ENCODE peak calls at places on chromosomes 3 and 15, in seven cellular contexts. One of them, this sample, is unnamed.

GRCh38 chr3:35946121-35946856 is 307.0 kb downstream of the ARPP21 start:
- DNase-seq in activated naive CD4-positive, alpha-beta T cell treated with anti-CD3 and anti-CD28 coated beads, Interleukin-2, amount 10 ng/mL, durations not matched to agents 7 days and 5 days: no peak
- DNase-seq in dorsolateral prefrontal cortex: no peak
- DNase-seq in HS-27A: peak
- DNase-seq in retina: peak
- DNase-seq in endothelial cell: no peak
- DNase-seq in NCI-H510A treated with DMSO at 0.1 percent for 48 hours: peak
- DNase-seq in this sample: peak

GRCh38 chr15:43144512-43144911 is 11.1 kb downstream of the TMEM62 start:
- DNase-seq in activated naive CD4-positive, alpha-beta T cell treated with anti-CD3 and anti-CD28 coated beads, Interleukin-2, amount 10 ng/mL, durations not matched to agents 7 days and 5 days: no peak
- DNase-seq in dorsolateral prefrontal cortex: no peak
- DNase-seq in HS-27A: no peak
- DNase-seq in retina: no peak
- DNase-seq in endothelial cell: no peak
- DNase-seq in NCI-H510A treated with DMSO at 0.1 percent for 48 hours: no peak
- DNase-seq in this sample: no peak

GRCh38 chr15:43441316-43441715 is 51.6 kb downstream of the TP53BP1 start:
- DNase-seq in activated naive CD4-positive, alpha-beta T cell treated with anti-CD3 and anti-CD28 coated beads, Interleukin-2, amount 10 ng/mL, durations not matched to agents 7 days and 5 days: no peak
- DNase-seq in dorsolateral prefrontal cortex: no peak
- DNase-seq in HS-27A: peak
- DNase-seq in retina: no peak
- DNase-seq in endothelial cell: no peak
- DNase-seq in NCI-H510A treated with DMSO at 0.1 percent for 48 hours: no peak
- DNase-seq in this sample: peak

GRCh38 chr15:56243774-56244236 is at the start of gene RFX7:
- DNase-seq in activated naive CD4-positive, alpha-beta T cell treated with anti-CD3 and anti-CD28 coated beads, Interleukin-2, amount 10 ng/mL, durations not matched to agents 7 days and 5 days: peak
- DNase-seq in dorsolateral prefrontal cortex: peak
- DNase-seq in HS-27A: peak
- DNase-seq in retina: peak
- DNase-seq in endothelial cell: peak
- DNase-seq in NCI-H510A treated with DMSO at 0.1 percent for 48 hours: peak
- DNase-seq in this sample: peak

GRCh38 chr3:111963424-111963823 is 15.4 kb upstream of the ABHD10 start:
- DNase-seq in activated naive CD4-positive, alpha-beta T cell treated with anti-CD3 and anti-CD28 coated beads, Interleukin-2, amount 10 ng/mL, durations not matched to agents 7 days and 5 days: no peak
- DNase-seq in dorsolateral prefrontal cortex: no peak
- DNase-seq in HS-27A: peak
- DNase-seq in retina: no peak
- DNase-seq in endothelial cell: no peak
- DNase-seq in NCI-H510A treated with DMSO at 0.1 percent for 48 hours: no peak
- DNase-seq in this sample: peak

GRCh38 chr3:39150803-39151631 is 2.4 kb downstream of the CSRNP1 start:
- DNase-seq in activated naive CD4-positive, alpha-beta T cell treated with anti-CD3 and anti-CD28 coated beads, Interleukin-2, amount 10 ng/mL, durations not matched to agents 7 days and 5 days: peak
- DNase-seq in dorsolateral prefrontal cortex: peak
- DNase-seq in HS-27A: peak
- DNase-seq in retina: peak
- DNase-seq in endothelial cell: peak
- DNase-seq in NCI-H510A treated with DMSO at 0.1 percent for 48 hours: no peak
- DNase-seq in this sample: peak

GRCh38 chr3:48989796-48990635 is at the start of gene P4HTM:
- DNase-seq in activated naive CD4-positive, alpha-beta T cell treated with anti-CD3 and anti-CD28 coated beads, Interleukin-2, amount 10 ng/mL, durations not matched to agents 7 days and 5 days: peak
- DNase-seq in dorsolateral prefrontal cortex: peak
- DNase-seq in HS-27A: peak
- DNase-seq in retina: peak
- DNase-seq in endothelial cell: peak
- DNase-seq in NCI-H510A treated with DMSO at 0.1 percent for 48 hours: peak
- DNase-seq in this sample: peak

GRCh38 chr3:15295506-15295905 is 36.9 kb downstream of the SH3BP5 start:
- DNase-seq in activated naive CD4-positive, alpha-beta T cell treated with anti-CD3 and anti-CD28 coated beads, Interleukin-2, amount 10 ng/mL, durations not matched to agents 7 days and 5 days: no peak
- DNase-seq in dorsolateral prefrontal cortex: no peak
- DNase-seq in HS-27A: no peak
- DNase-seq in retina: no peak
- DNase-seq in endothelial cell: no peak
- DNase-seq in NCI-H510A treated with DMSO at 0.1 percent for 48 hours: no peak
- DNase-seq in this sample: peak

GRCh38 chr3:195365371-195365770 is 77.4 kb downstream of the ACAP2 start:
- DNase-seq in activated naive CD4-positive, alpha-beta T cell treated with anti-CD3 and anti-CD28 coated beads, Interleukin-2, amount 10 ng/mL, durations not matched to agents 7 days and 5 days: no peak
- DNase-seq in dorsolateral prefrontal cortex: no peak
- DNase-seq in HS-27A: no peak
- DNase-seq in retina: no peak
- DNase-seq in endothelial cell: no peak
- DNase-seq in NCI-H510A treated with DMSO at 0.1 percent for 48 hours: no peak
- DNase-seq in this sample: no peak

GRCh38 chr3:143951351-143951971 is 20.2 kb upstream of the DIPK2A start:
- DNase-seq in activated naive CD4-positive, alpha-beta T cell treated with anti-CD3 and anti-CD28 coated beads, Interleukin-2, amount 10 ng/mL, durations not matched to agents 7 days and 5 days: peak
- DNase-seq in dorsolateral prefrontal cortex: no peak
- DNase-seq in HS-27A: no peak
- DNase-seq in retina: no peak
- DNase-seq in endothelial cell: peak
- DNase-seq in NCI-H510A treated with DMSO at 0.1 percent for 48 hours: no peak
- DNase-seq in this sample: peak

GRCh38 chr3:133578548-133579191 is 5.2 kb downstream of the CDV3 start:
- DNase-seq in activated naive CD4-positive, alpha-beta T cell treated with anti-CD3 and anti-CD28 coated beads, Interleukin-2, amount 10 ng/mL, durations not matched to agents 7 days and 5 days: peak
- DNase-seq in dorsolateral prefrontal cortex: no peak
- DNase-seq in HS-27A: no peak
- DNase-seq in retina: peak
- DNase-seq in endothelial cell: peak
- DNase-seq in NCI-H510A treated with DMSO at 0.1 percent for 48 hours: no peak
- DNase-seq in this sample: peak

GRCh38 chr3:158768881-158769518 is 32.9 kb upstream of the MFSD1 start:
- DNase-seq in activated naive CD4-positive, alpha-beta T cell treated with anti-CD3 and anti-CD28 coated beads, Interleukin-2, amount 10 ng/mL, durations not matched to agents 7 days and 5 days: no peak
- DNase-seq in dorsolateral prefrontal cortex: no peak
- DNase-seq in HS-27A: no peak
- DNase-seq in retina: no peak
- DNase-seq in endothelial cell: no peak
- DNase-seq in NCI-H510A treated with DMSO at 0.1 percent for 48 hours: no peak
- DNase-seq in this sample: peak

GRCh38 chr3:33032937-33033336 is 64.0 kb downstream of the GLB1 start:
- DNase-seq in activated naive CD4-positive, alpha-beta T cell treated with anti-CD3 and anti-CD28 coated beads, Interleukin-2, amount 10 ng/mL, durations not matched to agents 7 days and 5 days: no peak
- DNase-seq in dorsolateral prefrontal cortex: no peak
- DNase-seq in HS-27A: no peak
- DNase-seq in retina: no peak
- DNase-seq in endothelial cell: no peak
- DNase-seq in NCI-H510A treated with DMSO at 0.1 percent for 48 hours: no peak
- DNase-seq in this sample: peak

GRCh38 chr3:152910966-152911365 is 76.0 kb downstream of the P2RY1 start:
- DNase-seq in activated naive CD4-positive, alpha-beta T cell treated with anti-CD3 and anti-CD28 coated beads, Interleukin-2, amount 10 ng/mL, durations not matched to agents 7 days and 5 days: no peak
- DNase-seq in dorsolateral prefrontal cortex: no peak
- DNase-seq in HS-27A: no peak
- DNase-seq in retina: no peak
- DNase-seq in endothelial cell: no peak
- DNase-seq in NCI-H510A treated with DMSO at 0.1 percent for 48 hours: no peak
- DNase-seq in this sample: peak

GRCh38 chr3:42078686-42079085 is 12.5 kb upstream of the TRAK1 start:
- DNase-seq in activated naive CD4-positive, alpha-beta T cell treated with anti-CD3 and anti-CD28 coated beads, Interleukin-2, amount 10 ng/mL, durations not matched to agents 7 days and 5 days: no peak
- DNase-seq in dorsolateral prefrontal cortex: no peak
- DNase-seq in HS-27A: no peak
- DNase-seq in retina: no peak
- DNase-seq in endothelial cell: no peak
- DNase-seq in NCI-H510A treated with DMSO at 0.1 percent for 48 hours: no peak
- DNase-seq in this sample: no peak

GRCh38 chr3:76044601-76045600 is 259.6 kb upstream of the ZNF717 start:
- DNase-seq in activated naive CD4-positive, alpha-beta T cell treated with anti-CD3 and anti-CD28 coated beads, Interleukin-2, amount 10 ng/mL, durations not matched to agents 7 days and 5 days: no peak
- DNase-seq in dorsolateral prefrontal cortex: no peak
- DNase-seq in HS-27A: no peak
- DNase-seq in retina: peak
- DNase-seq in endothelial cell: peak
- DNase-seq in NCI-H510A treated with DMSO at 0.1 percent for 48 hours: no peak
- DNase-seq in this sample: peak

GRCh38 chr3:104787306-104787705 is 579.4 kb upstream of the ALCAM start:
- DNase-seq in activated naive CD4-positive, alpha-beta T cell treated with anti-CD3 and anti-CD28 coated beads, Interleukin-2, amount 10 ng/mL, durations not matched to agents 7 days and 5 days: no peak
- DNase-seq in dorsolateral prefrontal cortex: no peak
- DNase-seq in HS-27A: no peak
- DNase-seq in retina: no peak
- DNase-seq in endothelial cell: no peak
- DNase-seq in NCI-H510A treated with DMSO at 0.1 percent for 48 hours: no peak
- DNase-seq in this sample: no peak

GRCh38 chr15:101000271-101000681 is 81.1 kb downstream of the LRRK1 start:
- DNase-seq in activated naive CD4-positive, alpha-beta T cell treated with anti-CD3 and anti-CD28 coated beads, Interleukin-2, amount 10 ng/mL, durations not matched to agents 7 days and 5 days: no peak
- DNase-seq in dorsolateral prefrontal cortex: no peak
- DNase-seq in HS-27A: no peak
- DNase-seq in retina: no peak
- DNase-seq in endothelial cell: no peak
- DNase-seq in NCI-H510A treated with DMSO at 0.1 percent for 48 hours: no peak
- DNase-seq in this sample: no peak

GRCh38 chr3:26193558-26193957 is 403.7 kb downstream of the OXSM start:
- DNase-seq in activated naive CD4-positive, alpha-beta T cell treated with anti-CD3 and anti-CD28 coated beads, Interleukin-2, amount 10 ng/mL, durations not matched to agents 7 days and 5 days: no peak
- DNase-seq in dorsolateral prefrontal cortex: no peak
- DNase-seq in HS-27A: no peak
- DNase-seq in retina: no peak
- DNase-seq in endothelial cell: no peak
- DNase-seq in NCI-H510A treated with DMSO at 0.1 percent for 48 hours: no peak
- DNase-seq in this sample: no peak

GRCh38 chr3:71753716-71754609 is at the start of gene GPR27:
- DNase-seq in activated naive CD4-positive, alpha-beta T cell treated with anti-CD3 and anti-CD28 coated beads, Interleukin-2, amount 10 ng/mL, durations not matched to agents 7 days and 5 days: peak
- DNase-seq in dorsolateral prefrontal cortex: no peak
- DNase-seq in HS-27A: no peak
- DNase-seq in retina: peak
- DNase-seq in endothelial cell: peak
- DNase-seq in NCI-H510A treated with DMSO at 0.1 percent for 48 hours: no peak
- DNase-seq in this sample: peak

GRCh38 chr3:25558106-25558505 is 106.6 kb downstream of the TOP2B start:
- DNase-seq in activated naive CD4-positive, alpha-beta T cell treated with anti-CD3 and anti-CD28 coated beads, Interleukin-2, amount 10 ng/mL, durations not matched to agents 7 days and 5 days: no peak
- DNase-seq in dorsolateral prefrontal cortex: no peak
- DNase-seq in HS-27A: no peak
- DNase-seq in retina: no peak
- DNase-seq in endothelial cell: no peak
- DNase-seq in NCI-H510A treated with DMSO at 0.1 percent for 48 hours: no peak
- DNase-seq in this sample: no peak

GRCh38 chr3:17090271-17090992 is 205.7 kb downstream of the PLCL2 start:
- DNase-seq in activated naive CD4-positive, alpha-beta T cell treated with anti-CD3 and anti-CD28 coated beads, Interleukin-2, amount 10 ng/mL, durations not matched to agents 7 days and 5 days: no peak
- DNase-seq in dorsolateral prefrontal cortex: no peak
- DNase-seq in HS-27A: no peak
- DNase-seq in retina: no peak
- DNase-seq in endothelial cell: no peak
- DNase-seq in NCI-H510A treated with DMSO at 0.1 percent for 48 hours: no peak
- DNase-seq in this sample: no peak

GRCh38 chr3:71695000-71695482 is 30.2 kb downstream of the EIF4E3 start:
- DNase-seq in activated naive CD4-positive, alpha-beta T cell treated with anti-CD3 and anti-CD28 coated beads, Interleukin-2, amount 10 ng/mL, durations not matched to agents 7 days and 5 days: no peak
- DNase-seq in dorsolateral prefrontal cortex: no peak
- DNase-seq in HS-27A: no peak
- DNase-seq in retina: no peak
- DNase-seq in endothelial cell: no peak
- DNase-seq in NCI-H510A treated with DMSO at 0.1 percent for 48 hours: no peak
- DNase-seq in this sample: no peak

GRCh38 chr15:74032046-74032445 is 37.5 kb downstream of the PML start:
- DNase-seq in activated naive CD4-positive, alpha-beta T cell treated with anti-CD3 and anti-CD28 coated beads, Interleukin-2, amount 10 ng/mL, durations not matched to agents 7 days and 5 days: no peak
- DNase-seq in dorsolateral prefrontal cortex: no peak
- DNase-seq in HS-27A: no peak
- DNase-seq in retina: no peak
- DNase-seq in endothelial cell: no peak
- DNase-seq in NCI-H510A treated with DMSO at 0.1 percent for 48 hours: no peak
- DNase-seq in this sample: no peak

GRCh38 chr15:68538291-68538690 is 40.5 kb upstream of the CORO2B start:
- DNase-seq in activated naive CD4-positive, alpha-beta T cell treated with anti-CD3 and anti-CD28 coated beads, Interleukin-2, amount 10 ng/mL, durations not matched to agents 7 days and 5 days: no peak
- DNase-seq in dorsolateral prefrontal cortex: no peak
- DNase-seq in HS-27A: no peak
- DNase-seq in retina: no peak
- DNase-seq in endothelial cell: no peak
- DNase-seq in NCI-H510A treated with DMSO at 0.1 percent for 48 hours: no peak
- DNase-seq in this sample: no peak

GRCh38 chr3:184234671-184235380 is 5.4 kb downstream of the VWA5B2 start:
- DNase-seq in activated naive CD4-positive, alpha-beta T cell treated with anti-CD3 and anti-CD28 coated beads, Interleukin-2, amount 10 ng/mL, durations not matched to agents 7 days and 5 days: no peak
- DNase-seq in dorsolateral prefrontal cortex: no peak
- DNase-seq in HS-27A: no peak
- DNase-seq in retina: no peak
- DNase-seq in endothelial cell: no peak
- DNase-seq in NCI-H510A treated with DMSO at 0.1 percent for 48 hours: no peak
- DNase-seq in this sample: no peak

GRCh38 chr15:84725001-84725491 is 9.1 kb upstream of the SEC11A start:
- DNase-seq in activated naive CD4-positive, alpha-beta T cell treated with anti-CD3 and anti-CD28 coated beads, Interleukin-2, amount 10 ng/mL, durations not matched to agents 7 days and 5 days: peak
- DNase-seq in dorsolateral prefrontal cortex: no peak
- DNase-seq in HS-27A: peak
- DNase-seq in retina: no peak
- DNase-seq in endothelial cell: no peak
- DNase-seq in NCI-H510A treated with DMSO at 0.1 percent for 48 hours: no peak
- DNase-seq in this sample: peak

GRCh38 chr3:174581551-174581950 is 277.6 kb upstream of the NAALADL2 start:
- DNase-seq in activated naive CD4-positive, alpha-beta T cell treated with anti-CD3 and anti-CD28 coated beads, Interleukin-2, amount 10 ng/mL, durations not matched to agents 7 days and 5 days: no peak
- DNase-seq in dorsolateral prefrontal cortex: no peak
- DNase-seq in HS-27A: no peak
- DNase-seq in retina: no peak
- DNase-seq in endothelial cell: no peak
- DNase-seq in NCI-H510A treated with DMSO at 0.1 percent for 48 hours: no peak
- DNase-seq in this sample: peak

GRCh38 chr3:187292186-187292585 is 649 bp upstream of the MASP1 start:
- DNase-seq in activated naive CD4-positive, alpha-beta T cell treated with anti-CD3 and anti-CD28 coated beads, Interleukin-2, amount 10 ng/mL, durations not matched to agents 7 days and 5 days: no peak
- DNase-seq in dorsolateral prefrontal cortex: no peak
- DNase-seq in HS-27A: no peak
- DNase-seq in retina: no peak
- DNase-seq in endothelial cell: no peak
- DNase-seq in NCI-H510A treated with DMSO at 0.1 percent for 48 hours: no peak
- DNase-seq in this sample: no peak

This sample was measured in epithelial cell of esophagus.